ENCODE peak calls at places on chromosomes 7 and 10, in four cellular contexts. E is WTC11, J is HepG2, P is SK-N-SH. O is an unnamed sample.

GRCh38 chr10:5561704-5562645 is 37.2 kb downstream of the CALML3 start:
- DNase-seq in E (no peak), J (no peak), P (no peak), O (no peak)

GRCh38 chr10:104437226-104437625 is 83.6 kb downstream of the CFAP58 start:
- DNase-seq in E (no peak), J (no peak), P (no peak), O (no peak)

GRCh38 chr10:58674260-58674659 is 161.6 kb downstream of the BICC1 start:
- DNase-seq in E (no peak), J (no peak), P (no peak), O (no peak)

GRCh38 chr10:93458821-93459257 is 23.3 kb downstream of the MYOF start:
- DNase-seq in E (no peak), J (peak; percentile 55), P (no peak), O (no peak)

GRCh38 chr10:77874872-77875271 is 51.7 kb downstream of the DLG5 start:
- DNase-seq in E (no peak), J (no peak), P (no peak), O (no peak)

GRCh38 chr10:12412671-12413368 is 63.5 kb downstream of the CAMK1D start:
- DNase-seq in E (no peak), J (no peak), P (no peak), O (no peak)

GRCh38 chr7:99201027-99201426 is 6.9 kb downstream of the KPNA7 start:
- DNase-seq in E (no peak), J (no peak), P (no peak), O (no peak)

GRCh38 chr10:65090991-65091390 is 1569.8 kb downstream of the REEP3 start:
- DNase-seq in E (no peak), J (no peak), P (no peak), O (no peak)

GRCh38 chr7:148515237-148515636 is 75.3 kb upstream of the C7orf33 start:
- DNase-seq in E (no peak), J (no peak), P (no peak), O (no peak)

GRCh38 chr10:133361773-133362441 is 4.1 kb upstream of the FUOM start:
- DNase-seq in E (no peak), J (no peak), P (no peak), O (no peak)

GRCh38 chr7:31975546-31975945 is 94.7 kb downstream of the PDE1C start:
- DNase-seq in E (no peak), J (no peak), P (no peak), O (no peak)

GRCh38 chr7:69868921-69869320 is 270.6 kb downstream of the AUTS2 start:
- DNase-seq in E (no peak), J (no peak), P (no peak), O (no peak)

GRCh38 chr10:52864459-52865106 is 92.0 kb upstream of the MBL2 start:
- DNase-seq in E (peak; percentile 54), J (peak; percentile 64), P (no peak), O (no peak)

GRCh38 chr10:5827841-5828240 is 14.6 kb upstream of the GDI2 start:
- DNase-seq in E (no peak), J (no peak), P (no peak), O (no peak)

GRCh38 chr10:110609592-110609991 is 34.5 kb upstream of the RBM20 start:
- DNase-seq in E (no peak), J (no peak), P (peak; percentile 59), O (no peak)

GRCh38 chr7:2398506-2398905 is 4.9 kb upstream of the CHST12 start:
- DNase-seq in E (no peak), J (no peak), P (no peak), O (no peak)

GRCh38 chr7:64868469-64868868 is 34.6 kb upstream of the ZNF273 start:
- DNase-seq in E (no peak), J (no peak), P (no peak), O (no peak)

GRCh38 chr10:70124918-70125317 is 7.7 kb downstream of the AIFM2 start:
- DNase-seq in E (no peak), J (no peak), P (no peak), O (no peak)

GRCh38 chr7:12581897-12582296 is 11.4 kb downstream of the SCIN start:
- DNase-seq in E (no peak), J (no peak), P (no peak), O (no peak)

GRCh38 chr7:42854521-42855118 is 57.2 kb downstream of the C7orf25 start:
- DNase-seq in E (no peak), J (no peak), P (no peak), O (no peak)

GRCh38 chr10:94240901-94241300 is 121.8 kb downstream of the NOC3L start:
- DNase-seq in E (no peak), J (no peak), P (peak; percentile 38), O (no peak)

GRCh38 chr7:133777701-133778100 is 349.4 kb upstream of the LRGUK start:
- DNase-seq in E (no peak), J (no peak), P (no peak), O (no peak)

GRCh38 chr7:95304990-95305389 is 19.3 kb downstream of the PON1 start:
- DNase-seq in E (no peak), J (no peak), P (no peak), O (no peak)

GRCh38 chr7:122337011-122337410 is 32.5 kb upstream of the FEZF1 start:
- DNase-seq in E (no peak), J (no peak), P (no peak), O (no peak)

GRCh38 chr7:150850273-150850672 is 2.0 kb upstream of the AOC1 start:
- DNase-seq in E (no peak), J (no peak), P (no peak), O (no peak)
- TF ChIP-seq FOXJ3 in E (no peak), J (no peak), P (no peak), O (no peak)

GRCh38 chr10:86692023-86692514 is 23.8 kb downstream of the LDB3 start:
- DNase-seq in E (no peak), J (no peak), P (no peak), O (no peak)

GRCh38 chr10:86690231-86690630 is 21.9 kb downstream of the LDB3 start:
- DNase-seq in E (no peak), J (no peak), P (no peak), O (no peak)

GRCh38 chr10:86692664-86693063 is 24.4 kb downstream of the LDB3 start:
- DNase-seq in E (no peak), J (no peak), P (no peak), O (no peak)

GRCh38 chr10:86690657-86691084 is 22.4 kb downstream of the LDB3 start:
- DNase-seq in E (no peak), J (no peak), P (no peak), O (no peak)

GRCh38 chr10:86691333-86692022 is 23.2 kb downstream of the LDB3 start:
- DNase-seq in E (no peak), J (no peak), P (no peak), O (no peak)
- TF ChIP-seq FOXJ3 in E (no peak), J (no peak), P (no peak), O (no peak)

GRCh38 chr10:124336186-124336585 is 82.5 kb downstream of the OAT start:
- DNase-seq in E (no peak), J (no peak), P (no peak), O (no peak)
- TF ChIP-seq FOXJ3 in E (no peak), J (no peak), P (no peak), O (no peak)

GRCh38 chr10:97919012-97919411 is 69.4 kb downstream of the GOLGA7B start:
- DNase-seq in E (no peak), J (no peak), P (no peak), O (no peak)
- TF ChIP-seq FOXJ3 in E (no peak), J (no peak), P (no peak), O (no peak)

O was measured in K562.